ENCODE peak calls at places on chromosomes 7 and 10, in ten cellular contexts. D is sigmoid colon; O is H1; Y is aorta; M is CD8-positive, alpha-beta memory T cell; U is A549; J is CD4-positive, CD25-positive, alpha-beta regulatory T cell; G is psoas muscle; S is mammary epithelial cell; P is kidney. N is an unnamed sample.

GRCh38 chr10:101041252-101041761 is 10.3 kb downstream of the SFXN3 start:
- DNase-seq in O (peak; percentile 85), G (peak; percentile 79), U (peak; percentile 94), P (peak; percentile 90), M (peak; percentile 65), Y (peak; percentile 85), S (peak; percentile 70), D (peak; percentile 93), J (peak; percentile 85), N (peak; percentile 15)

GRCh38 chr10:108663551-108663950 is 1259.8 kb downstream of the XPNPEP1 start:
- DNase-seq in S (no peak), J (no peak), M (no peak), P (no peak), U (no peak), G (no peak), D (no peak), Y (no peak), O (no peak), N (no peak)

GRCh38 chr10:125515571-125515970 is 167.4 kb downstream of the TEX36 start:
- DNase-seq in G (no peak), J (no peak), P (no peak), U (no peak), O (no peak), S (no peak), Y (no peak), M (no peak), D (no peak), N (no peak)

GRCh38 chr10:46557319-46558140 is 1.1 kb upstream of the GPRIN2 start:
- DNase-seq in O (peak; percentile 90), S (no peak), P (peak; percentile 88), J (no peak), Y (peak; percentile 57), D (peak; percentile 68), G (no peak), U (peak; percentile 38), M (no peak), N (no peak)

GRCh38 chr7:38628630-38629385 is 2.4 kb downstream of the AMPH start:
- DNase-seq in O (no peak), Y (no peak), U (no peak), P (no peak), D (no peak), G (no peak), M (no peak), J (no peak), S (no peak), N (no peak)

GRCh38 chr10:3248526-3249255 is 76.1 kb upstream of the PITRM1 start:
- DNase-seq in D (no peak), S (peak; percentile 94), G (no peak), Y (no peak), P (no peak), U (peak; percentile 69), O (no peak), J (no peak), M (no peak), N (no peak)

GRCh38 chr10:119511828-119512515 is 30.5 kb downstream of the RGS10 start:
- DNase-seq in M (no peak), U (no peak), G (no peak), O (no peak), Y (no peak), S (no peak), J (no peak), D (no peak), P (no peak), N (no peak)

GRCh38 chr7:128854396-128854795 is 8.3 kb upstream of the ATP6V1F start:
- DNase-seq in J (no peak), U (no peak), S (no peak), P (no peak), D (no peak), Y (no peak), M (no peak), O (no peak), G (no peak), N (no peak)

GRCh38 chr10:24552346-24553016 is 171.2 kb downstream of the ARHGAP21 start:
- DNase-seq in U (peak; percentile 30), G (peak; percentile 33), D (no peak), P (peak; percentile 80), S (peak; percentile 67), J (peak; percentile 20), Y (no peak), M (no peak), O (peak; percentile 99), N (no peak)

GRCh38 chr10:91901784-91902677 is 7.3 kb downstream of the FGFBP3 start:
- DNase-seq in Y (no peak), J (peak; percentile 85), G (no peak), D (no peak), M (peak; percentile 8), U (peak; percentile 45), S (peak; percentile 92), P (no peak), O (no peak), N (no peak)

GRCh38 chr7:64799-65430 is 127.5 kb upstream of the FAM20C start:
- DNase-seq in Y (peak; percentile 42), G (no peak), M (no peak), S (no peak), U (no peak), O (no peak), P (peak; percentile 55), J (no peak), D (peak; percentile 66), N (no peak)

GRCh38 chr10:21831986-21832735 is 171.4 kb downstream of the DNAJC1 start:
- DNase-seq in O (no peak), U (no peak), D (no peak), G (no peak), J (no peak), Y (no peak), P (no peak), M (no peak), S (peak; percentile 6), N (no peak)

DNA sequence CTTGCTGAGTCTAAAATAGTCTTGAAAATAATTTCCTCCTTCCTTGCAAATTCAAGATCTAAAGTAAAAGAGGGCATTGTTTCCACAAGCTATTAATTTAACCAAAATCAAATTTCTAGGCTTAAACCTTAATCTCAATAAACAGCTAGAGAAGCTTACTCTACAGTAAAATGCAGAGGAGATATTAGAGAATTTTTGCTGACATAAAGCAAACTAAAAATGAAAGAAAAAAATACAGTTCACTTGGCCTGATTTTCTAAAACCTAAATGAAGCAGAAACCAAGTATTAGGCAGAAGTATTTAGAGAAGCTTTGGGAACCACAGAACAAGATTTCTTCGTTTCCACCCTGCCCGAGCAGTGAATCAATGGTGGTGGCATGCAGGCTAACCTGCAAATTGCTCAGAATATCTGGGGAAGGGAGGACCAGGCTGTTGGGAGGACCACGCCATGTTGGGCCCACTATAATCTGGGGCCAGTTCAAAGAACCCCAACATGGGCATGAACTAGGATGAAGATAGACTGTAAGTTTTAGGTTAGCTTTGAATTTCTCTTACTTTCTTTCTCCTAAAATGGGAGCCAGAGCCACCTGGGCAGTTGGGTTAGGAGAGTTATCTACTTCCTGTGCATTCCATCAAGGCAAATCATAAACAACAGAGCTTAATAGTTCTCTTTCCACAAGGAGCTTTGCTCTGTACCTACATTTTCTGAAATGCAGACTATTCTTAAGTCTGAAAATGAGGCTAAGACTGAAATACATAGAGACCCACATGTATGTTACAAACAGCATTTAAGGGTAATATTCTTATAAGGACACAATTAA is 4.1 kb downstream of the LAMB1 start:
- DNase-seq in J (no peak), P (no peak), Y (no peak), U (no peak), D (no peak), M (no peak), O (no peak), G (no peak), S (peak; percentile 47), N (no peak)
- H3K27ac ChIP-seq in J (no peak overlapping the region), P (peak overlapping the region; percentile 61), Y (no peak overlapping the region), U (peak overlapping the region; percentile 66), D (peak overlapping the region; percentile 86), M (no peak overlapping the region), O (no peak overlapping the region), G (no peak overlapping the region), S (peak overlapping the region; percentile 47), N (no peak overlapping the region)

GRCh38 chr7:1689356-1689755 is 19.3 kb downstream of the ELFN1 start:
- DNase-seq in Y (no peak), M (no peak), D (no peak), S (no peak), O (no peak), J (no peak), G (no peak), U (no peak), P (no peak), N (no peak)

GRCh38 chr7:1690359-1690958 is 20.4 kb downstream of the ELFN1 start:
- DNase-seq in D (no peak), S (no peak), M (no peak), U (no peak), Y (no peak), J (no peak), P (no peak), O (no peak), G (no peak), N (no peak)

GRCh38 chr7:1691601-1692499 is 21.8 kb downstream of the ELFN1 start:
- DNase-seq in J (no peak), P (peak; percentile 93), U (no peak), M (no peak), Y (peak; percentile 62), D (peak; percentile 80), O (peak; percentile 45), G (no peak), S (peak; percentile 59), N (peak; percentile 64)

GRCh38 chr7:1692500-1693418 is 22.7 kb downstream of the ELFN1 start:
- DNase-seq in Y (peak; percentile 38), P (no peak), U (no peak), O (peak; percentile 35), M (no peak), J (no peak), G (no peak), D (no peak), S (no peak), N (no peak)

GRCh38 chr7:1691096-1691495 is 21.0 kb downstream of the ELFN1 start:
- DNase-seq in S (no peak), P (no peak), D (peak; percentile 49), G (no peak), O (peak; percentile 27), U (no peak), M (no peak), J (no peak), Y (peak; percentile 21), N (no peak)
- H3K27ac ChIP-seq in S (no peak overlapping the region), P (peak overlapping the region; percentile 56), D (peak overlapping the region; percentile 59), G (no peak overlapping the region), O (no peak overlapping the region), U (no peak overlapping the region), M (no peak overlapping the region), J (no peak overlapping the region), Y (no peak overlapping the region), N (peak overlapping the region; percentile 64)

GRCh38 chr10:71204746-71205145 is 7.6 kb upstream of the UNC5B start:
- DNase-seq in D (no peak), U (no peak), P (no peak), O (no peak), G (no peak), J (no peak), Y (no peak), M (no peak), S (peak; percentile 15), N (no peak)
- H3K27ac ChIP-seq in D (no peak overlapping the region), U (no peak overlapping the region), P (no peak overlapping the region), O (no peak overlapping the region), G (no peak overlapping the region), J (no peak overlapping the region), Y (no peak overlapping the region), M (no peak overlapping the region), S (no peak overlapping the region), N (no peak overlapping the region)

DNA sequence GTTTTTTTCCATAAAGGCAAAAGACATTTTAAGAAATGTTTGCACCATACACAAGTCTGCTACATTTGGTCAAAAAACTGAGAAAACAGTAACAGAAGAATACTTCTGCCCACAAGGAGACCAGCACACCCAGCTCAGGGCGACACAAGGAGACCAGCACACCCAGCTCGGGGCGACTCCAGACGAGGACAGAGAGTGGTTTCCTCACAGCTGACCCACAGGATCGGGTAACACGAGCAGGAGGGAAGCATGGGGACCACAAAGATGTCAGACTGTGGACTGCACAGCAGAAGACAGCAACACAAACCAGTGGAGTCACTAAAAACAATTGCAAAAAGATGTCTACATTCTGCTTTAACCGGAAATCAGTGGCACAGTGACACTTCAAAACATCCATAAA is 237.6 kb downstream of the DIP2C start:
- DNase-seq in M (no peak), S (no peak), P (no peak), J (no peak), U (no peak), G (no peak), D (no peak), O (no peak), Y (no peak), N (no peak)
- H3K27ac ChIP-seq in M (no peak overlapping the region), S (no peak overlapping the region), P (no peak overlapping the region), J (peak overlapping the region; percentile 74), U (no peak overlapping the region), G (no peak overlapping the region), D (peak overlapping the region; percentile 75), O (no peak overlapping the region), Y (no peak overlapping the region), N (no peak overlapping the region)